ENCODE peak calls at places on chromosomes 16 and 17, in nine cellular contexts. G is stromal cell of bone marrow, S is pancreas, D is ACHN, C is omental fat pad, I is adipocyte, K is heart left ventricle, V is heart right ventricle, R is HEK293T. F is an unnamed sample.

GRCh38 chr17:51224615-51225262 is 35.1 kb downstream of the MBTD1 start:
- DNase-seq in G (no peak), S (no peak), D (no peak), C (no peak), I (no peak), K (no peak), V (no peak), R (no peak), F (no peak)

GRCh38 chr16:85520853-85521736 is 92.0 kb upstream of the GSE1 start:
- DNase-seq in G (no peak), S (peak), D (no peak), C (no peak), I (no peak), K (no peak), V (no peak), R (no peak), F (no peak)

GRCh38 chr17:45429338-45430005 is 3.2 kb downstream of the ARHGAP27 start:
- DNase-seq in G (no peak), S (no peak), D (no peak), C (no peak), I (peak), K (no peak), V (no peak), R (no peak), F (no peak)

GRCh38 chr17:37720989-37721388 is 23.9 kb downstream of the HNF1B start:
- DNase-seq in G (no peak), S (no peak), D (no peak), C (no peak), I (no peak), K (no peak), V (no peak), R (no peak), F (no peak)

GRCh38 chr16:66925322-66925840 is at the start of gene RRAD:
- DNase-seq in G (no peak), S (no peak), D (peak), C (no peak), I (peak), K (peak), V (peak), R (no peak), F (no peak)

GRCh38 chr17:7842950-7843535 is 9.0 kb downstream of the KDM6B start:
- DNase-seq in G (peak), S (peak), D (peak), C (no peak), I (peak), K (peak), V (peak), R (no peak), F (no peak)

GRCh38 chr16:2884041-2884451 is 1.0 kb downstream of the FLYWCH2 start:
- DNase-seq in G (no peak), S (no peak), D (peak), C (no peak), I (no peak), K (no peak), V (no peak), R (no peak), F (no peak)

GRCh38 chr16:78122774-78123315 is 23.4 kb downstream of the WWOX start:
- DNase-seq in G (peak), S (peak), D (peak), C (no peak), I (peak), K (no peak), V (no peak), R (peak), F (peak)

GRCh38 chr16:22291860-22292692 is 5.1 kb upstream of the POLR3E start:
- DNase-seq in G (no peak), S (no peak), D (no peak), C (no peak), I (peak), K (no peak), V (no peak), R (no peak), F (no peak)

GRCh38 chr17:2138318-2138717 is 83.4 kb downstream of the HIC1 start:
- DNase-seq in G (no peak), S (no peak), D (no peak), C (no peak), I (peak), K (no peak), V (no peak), R (peak), F (no peak)

GRCh38 chr17:18109935-18110334 is 1.4 kb downstream of the MYO15A start:
- DNase-seq in G (no peak), S (no peak), D (no peak), C (no peak), I (no peak), K (no peak), V (no peak), R (no peak), F (no peak)

GRCh38 chr16:86516618-86517003 is 6.3 kb downstream of the FOXF1 start:
- DNase-seq in G (no peak), S (no peak), D (no peak), C (no peak), I (no peak), K (no peak), V (no peak), R (no peak), F (no peak)

GRCh38 chr16:28000314-28000713 is 63.2 kb downstream of the GSG1L start:
- DNase-seq in G (no peak), S (no peak), D (no peak), C (no peak), I (no peak), K (no peak), V (no peak), R (no peak), F (no peak)

GRCh38 chr16:80614908-80615696 is 74.3 kb downstream of the DYNLRB2 start:
- DNase-seq in G (no peak), S (no peak), D (peak), C (no peak), I (peak), K (no peak), V (no peak), R (peak), F (no peak)

GRCh38 chr17:65533855-65534457 is 27.5 kb downstream of the AXIN2 start:
- DNase-seq in G (no peak), S (no peak), D (no peak), C (no peak), I (no peak), K (no peak), V (no peak), R (no peak), F (no peak)

GRCh38 chr17:77498056-77498785 is 357.5 kb downstream of the SEC14L1 start:
- DNase-seq in G (no peak), S (peak), D (no peak), C (peak), I (no peak), K (peak), V (no peak), R (no peak), F (no peak)

GRCh38 chr17:62703269-62703775 is 75.9 kb downstream of the MRC2 start:
- DNase-seq in G (no peak), S (peak), D (peak), C (no peak), I (peak), K (no peak), V (no peak), R (no peak), F (no peak)

GRCh38 chr16:27639588-27640276 is 89.8 kb downstream of the KATNIP start:
- DNase-seq in G (no peak), S (no peak), D (peak), C (no peak), I (peak), K (no peak), V (peak), R (peak), F (no peak)

GRCh38 chr17:2634361-2634960 is 41.0 kb downstream of the PAFAH1B1 start:
- DNase-seq in G (no peak), S (peak), D (peak), C (no peak), I (no peak), K (no peak), V (no peak), R (no peak), F (no peak)

GRCh38 chr17:80786470-80786869 is 205.2 kb upstream of the CHMP6 start:
- DNase-seq in G (no peak), S (no peak), D (no peak), C (no peak), I (no peak), K (no peak), V (no peak), R (no peak), F (peak)

GRCh38 chr17:27247071-27247957 is 46.6 kb upstream of the WSB1 start:
- DNase-seq in G (peak), S (peak), D (no peak), C (no peak), I (peak), K (peak), V (peak), R (no peak), F (peak)

GRCh38 chr16:31108035-31108793 is at the start of gene BCKDK:
- DNase-seq in G (peak), S (peak), D (peak), C (no peak), I (peak), K (peak), V (peak), R (peak), F (peak)

GRCh38 chr17:65057520-65058075 is 1.1 kb upstream of the GNA13 start:
- DNase-seq in G (no peak), S (peak), D (peak), C (no peak), I (no peak), K (peak), V (peak), R (no peak), F (no peak)

GRCh38 chr16:3444032-3444388 is 530 bp downstream of the NAA60 start:
- DNase-seq in G (peak), S (peak), D (peak), C (no peak), I (peak), K (no peak), V (no peak), R (no peak), F (no peak)

GRCh38 chr17:40316571-40317344 is 7.8 kb downstream of the RARA start:
- DNase-seq in G (no peak), S (peak), D (peak), C (peak), I (peak), K (peak), V (peak), R (peak), F (peak)

GRCh38 chr16:62889097-62889496 is 852.9 kb upstream of the CDH8 start:
- DNase-seq in G (no peak), S (no peak), D (no peak), C (no peak), I (no peak), K (no peak), V (no peak), R (no peak), F (no peak)

GRCh38 chr17:22171631-22172030 is 479.3 kb downstream of the KCNJ18 start:
- DNase-seq in G (no peak), S (no peak), D (no peak), C (no peak), I (no peak), K (no peak), V (no peak), R (no peak), F (no peak)

GRCh38 chr17:78397681-78398101 is 19.2 kb downstream of the PGS1 start:
- DNase-seq in G (no peak), S (no peak), D (no peak), C (no peak), I (peak), K (peak), V (peak), R (no peak), F (no peak)

GRCh38 chr17:64736804-64737492 is 74.8 kb upstream of the SMURF2 start:
- DNase-seq in G (no peak), S (peak), D (peak), C (no peak), I (peak), K (no peak), V (no peak), R (peak), F (no peak)

GRCh38 chr17:57211543-57211942 is 44.8 kb upstream of the MSI2 start:
- DNase-seq in G (no peak), S (no peak), D (no peak), C (no peak), I (no peak), K (no peak), V (no peak), R (no peak), F (peak)

GRCh38 chr16:78594191-78594590 is 494.7 kb downstream of the WWOX start:
- DNase-seq in G (no peak), S (no peak), D (no peak), C (no peak), I (no peak), K (no peak), V (no peak), R (no peak), F (no peak)

GRCh38 chr17:79600613-79601221 is 10.1 kb downstream of the RBFOX3 start:
- DNase-seq in G (no peak), S (no peak), D (no peak), C (no peak), I (no peak), K (no peak), V (no peak), R (no peak), F (no peak)

GRCh38 chr17:14616508-14616907 is 315.6 kb downstream of the HS3ST3B1 start:
- DNase-seq in G (no peak), S (no peak), D (no peak), C (no peak), I (no peak), K (no peak), V (no peak), R (no peak), F (no peak)

GRCh38 chr17:77679589-77679988 is 278.9 kb upstream of the TNRC6C start:
- DNase-seq in G (no peak), S (no peak), D (no peak), C (no peak), I (no peak), K (peak), V (peak), R (no peak), F (no peak)